ENCODE peak calls at places on chromosomes 5 and 9, in six cellular contexts. E, A, R, M, T and D are unnamed samples.

GRCh38 chr5:81349161-81349560 is 44.8 kb downstream of the ACOT12 start:
- DNase-seq in E (no peak), A (no peak), R (no peak), M (no peak), T (no peak), D (no peak)

GRCh38 chr9:38677660-38678303 is 42.2 kb downstream of the FAM240B start:
- DNase-seq in E (no peak), A (no peak), R (no peak), M (no peak), T (no peak), D (peak)

GRCh38 chr5:9343146-9343850 is 202.6 kb downstream of the SEMA5A start:
- DNase-seq in E (no peak), A (no peak), R (no peak), M (peak), T (peak), D (peak)

GRCh38 chr9:94692601-94693000 is 33.9 kb upstream of the AOPEP start:
- DNase-seq in E (no peak), A (no peak), R (peak), M (no peak), T (no peak), D (no peak)

GRCh38 chr5:36059571-36060515 is 6.8 kb downstream of the UGT3A2 start:
- DNase-seq in E (no peak), A (no peak), R (no peak), M (no peak), T (peak), D (no peak)

GRCh38 chr9:15697459-15697858 is 144.6 kb downstream of the CCDC171 start:
- DNase-seq in E (no peak), A (no peak), R (no peak), M (peak), T (peak), D (peak)

GRCh38 chr5:68562308-68562707 is 346.8 kb downstream of the PIK3R1 start:
- DNase-seq in E (peak), A (no peak), R (peak), M (peak), T (peak), D (peak)

GRCh38 chr9:126692041-126692758 is 78.5 kb downstream of the LMX1B start:
- DNase-seq in E (no peak), A (no peak), R (no peak), M (no peak), T (no peak), D (no peak)

GRCh38 chr9:98879094-98879957 is 64.4 kb upstream of the COL15A1 start:
- DNase-seq in E (no peak), A (no peak), R (no peak), M (no peak), T (no peak), D (no peak)

GRCh38 chr9:21095561-21095960 is 17.8 kb upstream of the IFNB1 start:
- DNase-seq in E (no peak), A (no peak), R (no peak), M (no peak), T (peak), D (no peak)

DNA sequence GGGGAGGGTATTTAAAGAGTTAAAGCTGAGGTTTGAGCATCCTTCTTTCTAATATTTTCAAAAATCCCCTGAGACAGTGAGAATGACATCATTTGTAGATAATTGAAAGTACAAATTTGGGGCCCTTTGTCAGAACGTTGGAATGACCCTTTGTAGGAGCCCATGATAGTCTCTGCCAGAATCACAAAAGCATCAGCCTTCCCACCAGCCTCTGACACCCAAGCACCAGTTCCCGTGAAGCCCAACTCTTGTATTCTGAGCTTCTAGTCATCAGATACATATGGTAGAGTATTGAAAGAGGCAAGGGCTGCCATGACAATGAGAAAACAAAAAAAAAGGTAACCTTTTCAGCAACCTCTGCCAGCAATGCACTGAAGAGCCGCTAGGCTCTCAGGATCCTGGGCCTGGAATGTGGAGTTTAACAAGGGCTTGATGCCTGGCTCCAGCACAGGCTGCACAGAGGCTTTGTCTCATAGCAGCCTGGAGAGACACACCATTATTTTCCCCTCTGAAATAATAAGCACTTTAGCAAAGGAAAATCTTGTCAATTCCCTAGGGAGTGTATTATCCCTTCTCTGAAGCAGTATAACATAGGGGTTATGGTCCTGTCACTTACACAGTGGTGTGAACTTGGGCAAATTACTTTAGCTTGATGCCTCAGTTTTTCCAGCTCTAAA is 114.4 kb downstream of the ZNF608 start:
- DNase-seq in E (no peak), A (no peak), R (no peak), M (no peak), T (no peak), D (no peak)
- H3K4me3 ChIP-seq in E (no peak), A (no peak), R (no peak), M (no peak), T (no peak), D (no peak)

GRCh38 chr9:90726215-90726614 is 75.4 kb upstream of the SYK start:
- DNase-seq in E (no peak), A (no peak), R (no peak), M (no peak), T (no peak), D (no peak)
- TF ChIP-seq CTCF in E (no peak), A (no peak), R (no peak), M (no peak), T (no peak), D (no peak)

DNA sequence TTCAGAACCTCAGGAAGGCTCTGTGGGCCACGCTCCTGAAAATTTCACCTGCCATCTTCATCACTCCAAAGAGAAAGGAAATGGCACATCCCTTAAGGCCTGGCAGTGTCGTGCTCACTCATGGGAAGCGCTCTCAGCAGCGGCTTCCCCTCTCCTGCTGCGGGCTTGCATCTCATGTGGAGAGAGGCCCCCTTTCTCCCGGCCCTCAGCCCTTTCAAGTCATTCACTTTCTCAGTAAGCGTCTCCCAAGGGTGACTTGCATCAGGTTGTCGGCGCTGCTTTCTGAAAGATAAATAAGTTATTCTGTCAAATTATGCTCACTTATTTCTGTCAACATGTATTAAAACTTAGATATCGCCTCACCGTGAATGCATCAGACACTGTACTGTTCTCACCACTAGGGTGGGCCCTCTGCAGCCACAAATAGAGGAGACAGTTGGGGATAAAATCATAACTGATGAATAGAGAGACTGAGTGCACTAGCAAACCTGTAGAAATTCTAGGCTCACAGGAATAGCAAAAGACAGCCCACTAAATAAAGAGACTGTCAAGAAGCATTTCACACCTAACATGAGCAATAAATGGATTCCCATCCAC is 174.6 kb downstream of the RFK start:
- DNase-seq in E (no peak), A (no peak), R (no peak), M (no peak), T (no peak), D (peak)
- H3K4me3 ChIP-seq in E (no peak), A (no peak), R (no peak), M (no peak), T (no peak), D (no peak)

GRCh38 chr5:143214890-143215289 is 188.6 kb downstream of the NR3C1 start:
- DNase-seq in E (no peak), A (no peak), R (no peak), M (no peak), T (no peak), D (no peak)
- TF ChIP-seq CTCF in E (no peak), A (no peak), R (no peak), M (no peak), T (no peak), D (no peak)